ENCODE peak calls at places on chromosomes 13 and 19, in four cellular contexts. One of them, this sample, is unnamed.

GRCh38 chr19:13156968-13157882 is 7.0 kb downstream of the IER2 start:
- DNase-seq in gastrocnemius medialis: no peak
- DNase-seq in prostate gland: no peak
- DNase-seq in ascending aorta: no peak
- DNase-seq in this sample: no peak

GRCh38 chr19:7191946-7192691 is 102.1 kb downstream of the INSR start:
- DNase-seq in gastrocnemius medialis: no peak
- DNase-seq in prostate gland: no peak
- DNase-seq in ascending aorta: no peak
- DNase-seq in this sample: peak; percentile 64

GRCh38 chr19:50694815-50695145 is 24.8 kb downstream of the SHANK1 start:
- DNase-seq in gastrocnemius medialis: no peak
- DNase-seq in prostate gland: no peak
- DNase-seq in ascending aorta: no peak
- DNase-seq in this sample: no peak

GRCh38 chr13:46472384-46472783 is 80.6 kb upstream of the LRCH1 start:
- DNase-seq in gastrocnemius medialis: no peak
- DNase-seq in prostate gland: no peak
- DNase-seq in ascending aorta: no peak
- DNase-seq in this sample: no peak

GRCh38 chr19:53849237-53849676 is 18.4 kb upstream of the MYADM start:
- DNase-seq in gastrocnemius medialis: no peak
- DNase-seq in prostate gland: no peak
- DNase-seq in ascending aorta: no peak
- DNase-seq in this sample: no peak

GRCh38 chr19:51421229-51422052 is 4.0 kb upstream of the SIGLEC10 start:
- DNase-seq in gastrocnemius medialis: no peak
- DNase-seq in prostate gland: no peak
- DNase-seq in ascending aorta: no peak
- DNase-seq in this sample: no peak

GRCh38 chr13:79901336-79901735 is 420.4 kb downstream of the NDFIP2 start:
- DNase-seq in gastrocnemius medialis: no peak
- DNase-seq in prostate gland: no peak
- DNase-seq in ascending aorta: no peak
- DNase-seq in this sample: no peak

GRCh38 chr13:59494151-59494550 is 669.6 kb downstream of the DIAPH3 start:
- DNase-seq in gastrocnemius medialis: no peak
- DNase-seq in prostate gland: no peak
- DNase-seq in ascending aorta: no peak
- DNase-seq in this sample: no peak

GRCh38 chr13:45269204-45269603 is 68.4 kb upstream of the KCTD4 start:
- DNase-seq in gastrocnemius medialis: no peak
- DNase-seq in prostate gland: no peak
- DNase-seq in ascending aorta: no peak
- DNase-seq in this sample: no peak

GRCh38 chr19:5621311-5621944 is 1.1 kb downstream of the SAFB2 start:
- DNase-seq in gastrocnemius medialis: peak; percentile 30
- DNase-seq in prostate gland: peak; percentile 42
- DNase-seq in ascending aorta: no peak
- DNase-seq in this sample: no peak

GRCh38 chr19:44846455-44847143 is 502 bp downstream of the NECTIN2 start:
- DNase-seq in gastrocnemius medialis: no peak
- DNase-seq in prostate gland: peak; percentile 35
- DNase-seq in ascending aorta: no peak
- DNase-seq in this sample: no peak

GRCh38 chr13:47289578-47289977 is 392.7 kb upstream of the HTR2A start:
- DNase-seq in gastrocnemius medialis: no peak
- DNase-seq in prostate gland: no peak
- DNase-seq in ascending aorta: no peak
- DNase-seq in this sample: no peak

GRCh38 chr19:2270572-2271515 is 11.1 kb downstream of the PEAK3 start:
- DNase-seq in gastrocnemius medialis: peak; percentile 90
- DNase-seq in prostate gland: peak; percentile 78
- DNase-seq in ascending aorta: peak; percentile 93
- DNase-seq in this sample: peak; percentile 69

GRCh38 chr19:57477191-57478008 is at the start of gene ZNF772:
- DNase-seq in gastrocnemius medialis: peak; percentile 91
- DNase-seq in prostate gland: peak; percentile 90
- DNase-seq in ascending aorta: peak; percentile 92
- DNase-seq in this sample: peak; percentile 92

GRCh38 chr13:33799950-33800592 is 17.9 kb upstream of the RFC3 start:
- DNase-seq in gastrocnemius medialis: no peak
- DNase-seq in prostate gland: no peak
- DNase-seq in ascending aorta: no peak
- DNase-seq in this sample: no peak

GRCh38 chr13:76762731-76763130 is 123.5 kb downstream of the KCTD12 start:
- DNase-seq in gastrocnemius medialis: no peak
- DNase-seq in prostate gland: no peak
- DNase-seq in ascending aorta: no peak
- DNase-seq in this sample: no peak

GRCh38 chr19:33332248-33332647 is 29.9 kb upstream of the CEBPA start:
- DNase-seq in gastrocnemius medialis: no peak
- DNase-seq in prostate gland: no peak
- DNase-seq in ascending aorta: no peak
- DNase-seq in this sample: no peak

GRCh38 chr13:95033890-95034289 is 267.4 kb downstream of the ABCC4 start:
- DNase-seq in gastrocnemius medialis: no peak
- DNase-seq in prostate gland: no peak
- DNase-seq in ascending aorta: no peak
- DNase-seq in this sample: no peak

GRCh38 chr13:34391071-34391470 is 551.0 kb upstream of the NBEA start:
- DNase-seq in gastrocnemius medialis: no peak
- DNase-seq in prostate gland: no peak
- DNase-seq in ascending aorta: no peak
- DNase-seq in this sample: no peak

GRCh38 chr13:26882731-26883130 is 122.1 kb upstream of the GPR12 start:
- DNase-seq in gastrocnemius medialis: no peak
- DNase-seq in prostate gland: no peak
- DNase-seq in ascending aorta: no peak
- DNase-seq in this sample: no peak

GRCh38 chr19:2476451-2477140 is 669 bp downstream of the GADD45B start:
- DNase-seq in gastrocnemius medialis: peak; percentile 36
- DNase-seq in prostate gland: no peak
- DNase-seq in ascending aorta: peak; percentile 84
- DNase-seq in this sample: peak; percentile 63

GRCh38 chr13:90201198-90201597 is 1146.3 kb upstream of the MIR17HG start:
- DNase-seq in gastrocnemius medialis: no peak
- DNase-seq in prostate gland: no peak
- DNase-seq in ascending aorta: no peak
- DNase-seq in this sample: no peak

GRCh38 chr19:2560369-2560768 is 84.4 kb downstream of the GADD45B start:
- DNase-seq in gastrocnemius medialis: no peak
- DNase-seq in prostate gland: no peak
- DNase-seq in ascending aorta: no peak
- DNase-seq in this sample: no peak

GRCh38 chr13:28755546-28755870 is 36.7 kb upstream of the SLC46A3 start:
- DNase-seq in gastrocnemius medialis: no peak
- DNase-seq in prostate gland: no peak
- DNase-seq in ascending aorta: no peak
- DNase-seq in this sample: no peak

GRCh38 chr19:51691122-51692064 is 1.7 kb upstream of the SPACA6 start:
- DNase-seq in gastrocnemius medialis: no peak
- DNase-seq in prostate gland: no peak
- DNase-seq in ascending aorta: no peak
- DNase-seq in this sample: no peak

GRCh38 chr13:31786011-31786410 is 46.7 kb downstream of the RXFP2 start:
- DNase-seq in gastrocnemius medialis: no peak
- DNase-seq in prostate gland: no peak
- DNase-seq in ascending aorta: no peak
- DNase-seq in this sample: no peak

GRCh38 chr19:49570138-49570856 is 10.1 kb downstream of the NOSIP start:
- DNase-seq in gastrocnemius medialis: peak; percentile 54
- DNase-seq in prostate gland: peak; percentile 53
- DNase-seq in ascending aorta: peak; percentile 73
- DNase-seq in this sample: peak; percentile 82

GRCh38 chr13:99322297-99323103 is 15.3 kb upstream of the GPR183 start:
- DNase-seq in gastrocnemius medialis: no peak
- DNase-seq in prostate gland: no peak
- DNase-seq in ascending aorta: no peak
- DNase-seq in this sample: peak; percentile 65

GRCh38 chr13:40026174-40026585 is 370.7 kb downstream of the COG6 start:
- DNase-seq in gastrocnemius medialis: no peak
- DNase-seq in prostate gland: no peak
- DNase-seq in ascending aorta: no peak
- DNase-seq in this sample: peak; percentile 31

GRCh38 chr19:17314007-17314589 is 4.7 kb downstream of the DDA1 start:
- DNase-seq in gastrocnemius medialis: no peak
- DNase-seq in prostate gland: no peak
- DNase-seq in ascending aorta: no peak
- DNase-seq in this sample: no peak

GRCh38 chr13:28953714-28954113 is 133.6 kb downstream of the MTUS2 start:
- DNase-seq in gastrocnemius medialis: no peak
- DNase-seq in prostate gland: no peak
- DNase-seq in ascending aorta: no peak
- DNase-seq in this sample: no peak

GRCh38 chr13:79724348-79725103 is 243.6 kb downstream of the NDFIP2 start:
- DNase-seq in gastrocnemius medialis: peak; percentile 37
- DNase-seq in prostate gland: no peak
- DNase-seq in ascending aorta: no peak
- DNase-seq in this sample: no peak

DNA sequence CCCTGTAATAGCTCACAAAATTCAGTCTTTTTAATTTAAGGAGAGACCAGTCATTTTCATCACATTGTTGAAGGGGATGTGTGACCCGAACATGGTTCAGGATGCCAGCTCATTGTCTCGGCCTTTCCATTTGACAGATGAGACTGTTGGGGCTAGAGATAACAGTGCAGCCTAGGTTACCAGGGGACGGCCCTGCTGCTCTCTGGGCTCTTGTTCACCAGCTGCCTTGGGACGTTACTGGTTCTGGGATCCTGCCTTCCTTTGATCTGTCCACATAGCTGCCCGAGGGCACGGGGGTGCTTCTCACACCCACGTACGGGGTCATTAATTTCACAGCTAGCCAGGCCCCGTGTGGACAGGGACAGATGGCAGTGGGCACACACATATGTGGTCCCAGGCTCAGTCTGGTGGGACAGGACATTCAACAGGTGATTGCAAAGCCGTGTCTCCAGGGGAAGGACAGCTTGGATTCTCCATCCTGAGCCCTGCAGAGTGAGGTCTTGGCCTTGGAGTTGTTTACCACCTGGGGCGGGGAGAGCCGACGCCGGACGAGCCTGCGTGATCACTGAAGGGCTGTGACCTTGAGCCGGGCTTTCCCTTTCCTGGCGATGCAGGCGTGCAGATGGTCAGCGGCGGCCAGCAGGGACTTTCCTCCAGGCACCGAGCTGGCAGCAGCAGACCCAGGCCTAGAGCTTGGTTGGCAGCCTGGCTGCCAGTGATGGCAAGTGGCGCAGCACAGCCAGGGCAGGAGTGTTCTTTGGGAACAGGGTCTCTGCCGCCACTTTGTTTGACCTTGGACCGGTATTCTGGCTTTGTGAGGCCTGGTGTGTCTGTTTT is 26.7 kb upstream of the NPAS1 start:
- DNase-seq in gastrocnemius medialis: peak; percentile 66
- DNase-seq in prostate gland: no peak
- DNase-seq in ascending aorta: no peak
- DNase-seq in this sample: no peak
- H3K27me3 ChIP-seq in gastrocnemius medialis: no peaks in the 10 kb centered on the region
- H3K27me3 ChIP-seq in prostate gland: no peaks in the 10 kb centered on the region
- H3K27me3 ChIP-seq in ascending aorta: no peaks in the 10 kb centered on the region
- H3K27me3 ChIP-seq in this sample: no peaks in the 10 kb centered on the region

GRCh38 chr19:32012206-32012605 is 333.2 kb upstream of the ZNF507 start:
- DNase-seq in gastrocnemius medialis: no peak
- DNase-seq in prostate gland: no peak
- DNase-seq in ascending aorta: no peak
- DNase-seq in this sample: no peak

GRCh38 chr19:32012886-32013635 is 332.3 kb upstream of the ZNF507 start:
- DNase-seq in gastrocnemius medialis: no peak
- DNase-seq in prostate gland: no peak
- DNase-seq in ascending aorta: no peak
- DNase-seq in this sample: no peak

GRCh38 chr19:32010071-32010470 is 335.3 kb upstream of the ZNF507 start:
- DNase-seq in gastrocnemius medialis: no peak
- DNase-seq in prostate gland: no peak
- DNase-seq in ascending aorta: no peak
- DNase-seq in this sample: no peak
- H3K27me3 ChIP-seq in gastrocnemius medialis: no peaks in the 10 kb centered on the region
- H3K27me3 ChIP-seq in prostate gland: no peaks in the 10 kb centered on the region
- H3K27me3 ChIP-seq in ascending aorta: no peaks in the 10 kb centered on the region
- H3K27me3 ChIP-seq in this sample: no peaks in the 10 kb centered on the region

GRCh38 chr13:101140087-101140770 is 276.1 kb downstream of the NALCN start:
- DNase-seq in gastrocnemius medialis: no peak
- DNase-seq in prostate gland: no peak
- DNase-seq in ascending aorta: no peak
- DNase-seq in this sample: no peak
- H3K27me3 ChIP-seq in gastrocnemius medialis: no peaks in the 10 kb centered on the region
- H3K27me3 ChIP-seq in prostate gland: no peaks in the 10 kb centered on the region
- H3K27me3 ChIP-seq in ascending aorta: no peaks in the 10 kb centered on the region
- H3K27me3 ChIP-seq in this sample: no peaks in the 10 kb centered on the region

DNA sequence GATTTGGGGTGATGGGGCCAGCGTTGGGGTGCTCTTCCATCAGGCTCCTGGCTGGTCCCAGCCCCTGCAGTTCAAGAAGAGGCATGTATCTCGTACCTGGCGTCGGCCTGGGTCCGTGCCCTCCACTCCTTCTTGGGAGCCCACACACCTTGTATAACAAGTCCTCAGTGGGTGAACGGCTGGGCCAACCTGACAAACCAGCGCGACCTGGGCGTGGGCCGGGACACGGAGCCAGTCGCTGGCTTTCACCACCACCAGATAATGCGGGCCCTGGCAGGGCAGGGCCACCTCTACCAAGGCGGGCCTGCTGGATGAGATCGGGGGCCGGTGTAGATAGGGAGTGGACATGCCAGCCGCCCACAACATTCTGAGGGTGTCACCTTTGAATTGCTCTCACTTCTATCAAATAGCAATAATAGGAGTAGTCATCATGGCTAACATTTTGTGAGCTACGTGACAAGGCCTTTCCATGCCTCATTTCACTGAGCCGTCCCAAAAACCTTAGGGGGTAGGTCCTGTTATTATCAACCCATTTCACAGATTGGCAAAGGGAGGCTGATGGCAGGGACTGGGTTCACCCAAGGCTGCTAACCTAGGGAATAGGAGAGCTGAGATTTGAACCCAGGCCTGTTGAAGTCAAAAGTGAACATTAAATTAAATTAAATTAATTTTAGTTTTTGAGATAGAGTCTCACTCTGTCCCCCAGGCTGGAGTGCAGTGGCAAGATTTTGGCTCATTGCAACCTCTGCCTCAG is 3.5 kb downstream of the CYP4F22 start:
- DNase-seq in gastrocnemius medialis: no peak
- DNase-seq in prostate gland: peak; percentile 29
- DNase-seq in ascending aorta: no peak
- DNase-seq in this sample: no peak
- H3K27me3 ChIP-seq in gastrocnemius medialis: peaks cover 36% of the 10 kb centered on the region
- H3K27me3 ChIP-seq in prostate gland: peaks cover 2% of the 10 kb centered on the region
- H3K27me3 ChIP-seq in ascending aorta: no peaks in the 10 kb centered on the region
- H3K27me3 ChIP-seq in this sample: peaks cover 5% of the 10 kb centered on the region